ENCODE peak calls at places on chromosomes 6 and 20, in nine cellular contexts. A is CD14-positive monocyte, E is glutamatergic neuron, S is astrocyte of the cerebellum, T is endothelial cell, X is foreskin fibroblast, U is upper lobe of right lung, P is left ventricle myocardium inferior, G is cardiac fibroblast. B is an unnamed sample.

GRCh38 chr6:157088841-157089240 is 234.5 kb downstream of the TMEM242 start:
- DNase-seq in P (no peak), E (no peak), X (no peak), T (no peak), G (no peak), A (no peak), S (no peak), U (no peak), B (no peak)

GRCh38 chr6:43966374-43966658 is 160.9 kb downstream of the MRPL14 start:
- DNase-seq in T (no peak), S (no peak), G (no peak), A (no peak), E (no peak), P (no peak), U (no peak), X (no peak), B (no peak)

GRCh38 chr20:32634041-32634805 is 39.5 kb downstream of the C20orf203 start:
- DNase-seq in P (no peak), G (no peak), X (peak), A (no peak), S (no peak), E (no peak), T (no peak), U (no peak), B (no peak)

GRCh38 chr6:29112135-29112534 is 4.3 kb downstream of the OR2J3 start:
- DNase-seq in S (no peak), T (no peak), G (no peak), X (no peak), U (no peak), E (no peak), A (no peak), P (no peak), B (no peak)

GRCh38 chr20:51446230-51446629 is 96.3 kb downstream of the NFATC2 start:
- DNase-seq in U (no peak), S (no peak), A (no peak), X (no peak), T (no peak), G (no peak), E (no peak), P (no peak), B (no peak)

GRCh38 chr20:40683221-40683893 is 5.7 kb downstream of the MAFB start:
- DNase-seq in G (peak), X (no peak), T (peak), E (peak), U (peak), P (peak), S (no peak), A (peak), B (no peak)

GRCh38 chr6:56683882-56684281 is 41.2 kb upstream of the DST start:
- DNase-seq in P (no peak), E (no peak), S (no peak), T (no peak), X (peak), U (no peak), A (no peak), G (peak), B (no peak)

GRCh38 chr6:26342106-26342999 is 22.6 kb upstream of the BTN3A2 start:
- DNase-seq in U (no peak), E (no peak), A (no peak), P (no peak), X (peak), S (no peak), G (peak), T (no peak), B (no peak)

GRCh38 chr20:44993343-44993742 is 27.0 kb downstream of the STK4 start:
- DNase-seq in T (no peak), A (no peak), U (no peak), X (no peak), G (peak), E (no peak), P (no peak), S (no peak), B (no peak)

GRCh38 chr20:61436674-61437279 is 184.7 kb downstream of the CDH4 start:
- DNase-seq in P (no peak), G (peak), A (no peak), E (no peak), S (peak), X (peak), U (peak), T (peak), B (no peak)
- TF ChIP-seq CTCF in P (no peak), G (no peak), A (no peak), E (no peak), S (peak), X (no peak), U (no peak), T (no peak), B (no peak)

DNA sequence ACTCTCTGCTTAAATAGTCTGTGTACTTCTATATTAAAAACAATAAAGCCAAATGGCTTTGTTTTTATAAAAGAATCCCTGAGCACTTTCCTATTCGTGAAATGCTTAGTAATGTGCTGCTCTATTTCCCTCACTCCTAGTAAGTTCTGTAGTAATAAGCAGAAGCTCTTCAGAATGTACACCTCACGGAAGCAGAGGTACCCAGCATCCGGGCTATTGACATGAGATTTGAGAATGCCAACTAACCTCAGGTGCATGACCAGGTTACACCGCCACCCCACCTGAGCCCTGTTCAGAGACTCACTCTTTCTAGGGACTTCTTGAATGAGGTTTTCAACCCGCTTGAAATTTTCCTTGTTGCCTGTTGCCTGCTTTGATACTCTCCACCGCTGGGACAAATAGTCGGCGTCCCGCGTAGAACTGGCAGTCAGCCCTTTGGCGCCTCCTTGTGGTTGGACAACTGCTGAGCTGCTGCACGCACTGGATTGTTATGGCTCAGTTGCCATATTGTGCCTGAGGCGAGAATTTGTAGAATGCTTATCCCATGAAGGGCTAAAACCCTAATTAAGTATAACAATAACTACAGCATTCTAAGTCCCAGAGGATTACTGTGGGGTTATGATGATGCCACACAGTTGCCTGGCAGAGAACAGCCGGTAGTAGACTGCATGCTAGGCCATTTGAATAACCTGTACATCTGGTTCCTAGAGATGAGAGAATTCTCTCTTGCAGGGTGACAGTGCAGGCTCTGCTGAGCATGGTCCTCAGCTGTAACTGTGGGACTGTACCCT is 95.4 kb downstream of the KHDC1L start:
- DNase-seq in X (peak), S (peak), E (peak), P (peak), G (peak), T (peak), A (peak), U (peak), B (peak)
- TF ChIP-seq CTCF in X (peak), S (peak), E (peak), P (peak), G (peak), T (peak), A (peak), U (peak), B (peak)

DNA sequence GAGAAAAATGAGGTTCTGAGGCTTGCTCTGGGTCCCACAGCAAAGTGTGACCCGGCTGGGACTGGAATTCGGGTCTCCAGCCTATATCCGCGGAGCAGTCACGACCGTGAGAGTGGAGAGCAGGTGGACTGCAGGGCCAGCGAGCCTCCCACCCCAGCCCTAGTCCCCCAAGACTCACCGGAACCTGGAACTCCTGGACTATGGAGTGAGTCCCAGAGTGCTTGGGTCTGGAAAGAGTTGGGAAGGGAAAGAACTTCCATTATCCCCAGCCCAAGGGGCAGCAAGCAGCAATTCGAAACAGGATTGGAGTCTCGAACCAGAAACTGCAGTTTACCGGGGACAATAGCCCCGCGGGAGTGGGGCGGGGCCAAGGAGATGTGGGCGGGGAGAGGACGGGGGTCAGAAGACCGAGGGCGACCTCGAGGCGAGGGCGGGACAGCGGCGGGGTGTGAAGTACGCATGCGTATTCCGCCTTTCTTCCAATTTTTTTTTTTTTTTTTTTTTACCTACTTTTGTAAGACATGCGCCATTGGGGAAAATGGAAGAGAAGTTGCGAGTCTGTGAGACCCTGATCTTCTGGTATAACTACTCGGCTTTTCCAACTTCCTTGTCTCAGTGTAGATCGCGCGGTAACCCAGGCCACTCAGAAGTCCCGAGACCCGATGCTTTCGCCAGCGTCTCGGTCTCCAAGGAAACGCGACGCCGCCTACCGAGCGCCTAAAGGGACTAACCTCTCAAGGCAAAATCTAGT is at the start of gene C20orf96:
- DNase-seq in S (peak), P (peak), A (peak), G (peak), E (peak), T (peak), X (peak), U (peak), B (peak)
- TF ChIP-seq CTCF in S (peak), P (peak), A (no peak), G (peak), E (peak), T (peak), X (peak), U (peak), B (no peak)

DNA sequence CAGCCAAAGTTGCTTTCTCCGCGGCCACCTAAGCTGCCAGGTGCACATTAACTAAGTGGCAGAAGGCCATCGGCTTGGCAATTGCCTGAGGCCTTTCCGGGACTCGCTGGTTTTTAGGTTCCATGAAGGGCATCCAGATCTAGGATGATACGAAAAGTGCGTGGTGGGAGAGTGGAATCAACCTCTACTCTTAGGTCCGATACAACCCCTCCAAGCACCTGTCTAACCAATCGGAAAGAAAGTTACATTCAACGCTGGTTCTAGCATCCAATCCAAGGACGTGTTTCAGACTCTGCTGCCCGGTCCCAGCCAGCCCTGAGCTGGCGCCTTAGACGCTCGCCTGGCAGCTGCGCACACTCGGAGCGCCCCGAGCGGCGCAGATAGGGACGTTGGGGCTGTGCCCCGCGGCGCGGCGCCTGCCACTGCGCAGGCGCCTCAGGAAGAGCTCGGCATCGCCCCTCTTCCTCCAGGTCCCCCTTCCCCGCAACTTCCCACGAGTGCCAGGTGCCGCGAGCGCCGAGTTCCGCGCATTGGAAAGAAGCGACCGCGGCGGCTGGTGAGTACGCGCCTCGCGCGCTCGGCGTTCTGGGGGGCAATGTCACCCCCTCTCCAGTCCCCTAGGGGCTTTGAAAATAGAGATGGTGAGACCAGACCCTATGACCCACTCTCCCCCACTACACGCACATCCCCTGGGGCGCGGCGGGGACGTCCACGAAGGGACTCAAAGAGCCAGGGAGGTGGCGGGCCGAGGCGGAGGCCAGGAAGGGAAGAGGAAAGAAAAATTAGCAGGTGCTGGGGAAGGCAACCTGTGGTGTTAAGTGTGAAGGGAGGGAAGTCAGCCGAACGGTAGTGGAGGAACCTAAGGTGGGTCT is at the start of gene ENPP4:
- DNase-seq in S (peak), P (peak), A (peak), E (peak), T (peak), U (peak), G (peak), X (peak), B (peak)
- TF ChIP-seq CTCF in S (no peak), P (peak), A (no peak), E (no peak), T (no peak), U (peak), G (no peak), X (no peak), B (no peak)

GRCh38 chr6:34273242-34273805 is 24.5 kb upstream of the SMIM29 start:
- DNase-seq in T (peak), U (no peak), P (peak), S (no peak), A (no peak), E (no peak), G (peak), X (peak), B (no peak)

GRCh38 chr6:34276191-34276590 is 27.4 kb upstream of the SMIM29 start:
- DNase-seq in E (no peak), A (no peak), P (no peak), U (no peak), X (no peak), G (no peak), T (no peak), S (no peak), B (no peak)

GRCh38 chr6:34275128-34275804 is 26.5 kb upstream of the SMIM29 start:
- DNase-seq in T (no peak), U (no peak), G (no peak), E (no peak), X (no peak), S (no peak), A (no peak), P (no peak), B (no peak)

GRCh38 chr6:34274129-34274528 is 25.3 kb upstream of the SMIM29 start:
- DNase-seq in A (no peak), T (no peak), U (no peak), P (no peak), G (no peak), X (no peak), E (no peak), S (no peak), B (no peak)

DNA sequence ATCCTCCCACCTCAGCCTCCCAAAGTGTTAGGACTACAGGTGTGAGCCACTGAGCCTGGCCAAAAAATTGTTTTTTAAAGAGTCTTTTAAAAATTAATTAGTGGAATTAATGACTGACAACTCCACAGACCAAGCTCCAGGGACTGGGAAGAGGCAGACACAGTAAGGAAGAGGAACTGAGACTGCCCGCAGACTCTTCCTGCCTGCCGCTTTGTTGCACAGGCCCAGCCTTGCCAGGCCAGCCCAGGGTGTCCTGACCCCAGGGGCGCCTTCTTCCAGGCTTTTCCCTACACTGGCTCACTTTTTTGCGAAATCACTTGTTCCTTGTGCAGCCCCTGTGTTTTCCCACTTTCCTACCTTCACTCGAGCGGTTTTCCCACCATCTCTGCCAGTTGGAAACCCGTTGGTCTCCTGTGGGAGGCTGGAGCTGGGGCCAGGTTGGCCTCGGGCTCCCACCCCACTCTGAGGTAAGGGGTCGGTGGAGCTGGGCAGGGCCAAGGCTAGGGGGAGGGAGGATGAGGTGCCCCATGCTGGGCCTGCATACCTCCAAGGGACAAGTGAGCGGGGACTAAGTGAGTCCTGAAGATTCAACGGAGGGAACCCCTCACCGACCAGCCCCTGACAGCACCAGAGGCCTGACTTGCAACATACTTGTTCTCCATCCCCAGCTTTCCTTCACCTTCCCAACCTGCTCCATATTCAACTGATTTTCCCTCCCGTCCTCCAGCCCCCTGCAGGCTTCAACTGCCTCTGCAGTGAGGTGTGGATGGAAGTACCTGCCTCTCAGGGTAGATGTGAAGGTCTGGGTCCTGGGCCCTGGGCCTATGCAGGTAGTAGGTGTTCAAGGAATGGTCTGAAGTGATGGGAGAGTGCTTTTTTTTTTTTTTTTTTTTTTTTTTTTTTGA is 23.5 kb upstream of the SMIM29 start:
- DNase-seq in S (no peak), X (no peak), E (no peak), A (peak), G (no peak), P (peak), T (peak), U (peak), B (no peak)
- TF ChIP-seq CTCF in S (no peak), X (no peak), E (peak), A (peak), G (no peak), P (no peak), T (no peak), U (peak), B (no peak)